ENCODE peak calls at places on chromosomes 16 and 17, in seven cellular contexts. C is H9, W is neuronal stem cell, F is H1, E is IMR-90, S is mesendoderm, B is mesenchymal stem cell. N is an unnamed sample.

GRCh38 chr16:75433732-75434413 is 570 bp upstream of the CFDP1 start:
- DNase-seq in B (peak), C (peak), W (no peak), S (peak), F (peak), E (peak), N (peak)

GRCh38 chr16:87457724-87458423 is 35.0 kb downstream of the ZCCHC14 start:
- DNase-seq in B (peak), E (peak), W (no peak), S (peak), C (no peak), F (peak), N (peak)

GRCh38 chr16:56197227-56197992 is 6.1 kb downstream of the GNAO1 start:
- DNase-seq in F (no peak), S (no peak), W (no peak), C (no peak), E (no peak), B (no peak), N (no peak)

GRCh38 chr17:45925311-45925710 is 31.0 kb downstream of the MAPT start:
- DNase-seq in F (no peak), W (no peak), C (no peak), B (peak), E (no peak), S (no peak), N (no peak)

GRCh38 chr17:7354262-7354781 is 634 bp upstream of the TMEM95 start:
- DNase-seq in B (peak), S (peak), C (no peak), E (peak), F (no peak), W (no peak), N (peak)

GRCh38 chr16:73027655-73028220 is 20.2 kb downstream of the ZFHX3 start:
- DNase-seq in S (no peak), W (no peak), E (no peak), B (no peak), C (no peak), F (no peak), N (no peak)

GRCh38 chr17:74212913-74213791 is at the start of gene TTYH2:
- DNase-seq in E (peak), B (peak), W (peak), S (peak), F (no peak), C (peak), N (peak)

GRCh38 chr17:66190738-66191606 is 961 bp downstream of the CEP112 start:
- DNase-seq in W (no peak), C (no peak), E (peak), S (no peak), F (no peak), B (peak), N (no peak)

GRCh38 chr17:56600246-56600645 is 6.7 kb downstream of the NOG start:
- DNase-seq in E (no peak), B (no peak), W (no peak), C (no peak), S (no peak), F (no peak), N (peak)

GRCh38 chr17:7440823-7441174 is 1.5 kb downstream of the FGF11 start:
- DNase-seq in E (no peak), B (peak), C (peak), S (peak), F (no peak), W (no peak), N (no peak)

GRCh38 chr17:83155128-83156081 is 76.0 kb downstream of the METRNL start:
- DNase-seq in B (no peak), C (peak), F (no peak), W (no peak), S (no peak), E (peak), N (peak)

GRCh38 chr16:61726125-61726524 is 310.1 kb downstream of the CDH8 start:
- DNase-seq in B (no peak), C (no peak), F (no peak), E (no peak), S (no peak), W (no peak), N (no peak)

GRCh38 chr17:32783602-32784001 is 93.3 kb downstream of the MYO1D start:
- DNase-seq in E (peak), S (peak), B (peak), W (peak), C (no peak), F (no peak), N (no peak)

GRCh38 chr16:68396481-68396880 is 51.8 kb downstream of the SMPD3 start:
- DNase-seq in B (peak), W (no peak), F (no peak), E (peak), C (no peak), S (no peak), N (no peak)

GRCh38 chr17:1908699-1909309 is 79.0 kb downstream of the RPA1 start:
- DNase-seq in B (peak), C (peak), F (no peak), W (peak), S (peak), E (peak), N (peak)

GRCh38 chr17:36844601-36845000 is 92.7 kb upstream of the LHX1 start:
- DNase-seq in S (no peak), E (no peak), B (no peak), W (no peak), C (no peak), F (no peak), N (no peak)

GRCh38 chr17:41629316-41629715 is 4.9 kb upstream of the KRT17 start:
- DNase-seq in E (no peak), S (no peak), B (no peak), W (no peak), C (no peak), F (no peak), N (no peak)

GRCh38 chr17:12180644-12181261 is 160.1 kb downstream of the MAP2K4 start:
- DNase-seq in C (no peak), S (peak), E (peak), W (peak), B (peak), F (no peak), N (peak)

GRCh38 chr16:25693621-25694020 is 1.9 kb downstream of the HS3ST4 start:
- DNase-seq in F (no peak), S (no peak), C (no peak), E (no peak), W (no peak), B (no peak), N (no peak)

GRCh38 chr16:86809458-86809955 is 231.2 kb downstream of the FOXL1 start:
- DNase-seq in E (peak), C (no peak), B (no peak), S (peak), F (no peak), W (no peak), N (no peak)

GRCh38 chr16:67926181-67926742 is 5.4 kb downstream of the CTRL start:
- DNase-seq in B (no peak), C (no peak), F (no peak), S (peak), W (no peak), E (peak), N (no peak)

GRCh38 chr16:58020628-58021521 is 4.7 kb upstream of the MMP15 start:
- DNase-seq in S (peak), B (peak), E (peak), F (no peak), W (no peak), C (no peak), N (no peak)

GRCh38 chr17:82974136-82974952 is 105.1 kb upstream of the METRNL start:
- DNase-seq in B (no peak), E (no peak), F (no peak), W (no peak), C (no peak), S (no peak), N (no peak)

GRCh38 chr16:47578573-47578972 is 117.4 kb downstream of the PHKB start:
- DNase-seq in B (no peak), E (peak), S (peak), W (no peak), F (no peak), C (no peak), N (peak)

GRCh38 chr17:4895121-4895520 is 4.2 kb upstream of the C17orf107 start:
- DNase-seq in W (no peak), B (no peak), E (no peak), S (no peak), C (no peak), F (no peak), N (no peak)

GRCh38 chr17:4897198-4897657 is 2.1 kb upstream of the C17orf107 start:
- DNase-seq in E (no peak), F (no peak), S (no peak), C (peak), B (no peak), W (no peak), N (no peak)

GRCh38 chr17:4893721-4894560 is 5.4 kb upstream of the C17orf107 start:
- DNase-seq in W (no peak), B (no peak), C (no peak), E (no peak), F (no peak), S (no peak), N (no peak)

GRCh38 chr17:4896332-4897197 is 2.8 kb upstream of the C17orf107 start:
- DNase-seq in W (no peak), S (no peak), F (no peak), B (no peak), E (no peak), C (peak), N (no peak)

DNA sequence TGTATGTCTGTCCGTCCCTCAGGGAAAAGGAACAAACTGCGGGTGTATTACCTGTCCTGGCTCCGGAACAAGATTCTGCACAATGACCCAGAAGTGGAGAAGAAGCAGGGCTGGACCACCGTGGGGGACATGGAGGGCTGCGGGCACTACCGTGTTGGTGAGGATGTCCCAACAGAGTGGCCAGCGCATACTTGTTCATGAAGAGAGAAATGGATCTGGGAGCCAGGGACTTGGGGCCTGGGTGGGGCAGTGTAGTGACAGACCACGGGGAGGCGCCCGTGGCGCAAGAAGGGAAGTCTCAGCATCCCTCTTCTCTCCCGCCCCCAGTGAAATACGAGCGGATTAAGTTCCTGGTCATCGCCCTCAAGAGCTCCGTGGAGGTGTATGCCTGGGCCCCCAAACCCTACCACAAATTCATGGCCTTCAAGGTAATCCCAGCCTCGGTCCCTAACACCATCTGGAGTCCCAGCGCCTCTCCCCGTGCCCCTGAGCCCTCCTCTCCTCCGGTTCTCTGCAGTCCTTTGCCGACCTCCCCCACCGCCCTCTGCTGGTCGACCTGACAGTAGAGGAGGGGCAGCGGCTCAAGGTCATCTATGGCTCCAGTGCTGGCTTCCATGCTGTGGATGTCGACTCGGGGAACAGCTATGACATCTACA is 3.5 kb upstream of the C17orf107 start:
- DNase-seq in F (no peak), W (no peak), E (no peak), C (peak), B (no peak), S (peak), N (peak)
- H2BK120ac ChIP-seq in F (no peak), W (no peak), E (no peak), C (no peak), B (no peak), S (no peak), N (no peak)

DNA sequence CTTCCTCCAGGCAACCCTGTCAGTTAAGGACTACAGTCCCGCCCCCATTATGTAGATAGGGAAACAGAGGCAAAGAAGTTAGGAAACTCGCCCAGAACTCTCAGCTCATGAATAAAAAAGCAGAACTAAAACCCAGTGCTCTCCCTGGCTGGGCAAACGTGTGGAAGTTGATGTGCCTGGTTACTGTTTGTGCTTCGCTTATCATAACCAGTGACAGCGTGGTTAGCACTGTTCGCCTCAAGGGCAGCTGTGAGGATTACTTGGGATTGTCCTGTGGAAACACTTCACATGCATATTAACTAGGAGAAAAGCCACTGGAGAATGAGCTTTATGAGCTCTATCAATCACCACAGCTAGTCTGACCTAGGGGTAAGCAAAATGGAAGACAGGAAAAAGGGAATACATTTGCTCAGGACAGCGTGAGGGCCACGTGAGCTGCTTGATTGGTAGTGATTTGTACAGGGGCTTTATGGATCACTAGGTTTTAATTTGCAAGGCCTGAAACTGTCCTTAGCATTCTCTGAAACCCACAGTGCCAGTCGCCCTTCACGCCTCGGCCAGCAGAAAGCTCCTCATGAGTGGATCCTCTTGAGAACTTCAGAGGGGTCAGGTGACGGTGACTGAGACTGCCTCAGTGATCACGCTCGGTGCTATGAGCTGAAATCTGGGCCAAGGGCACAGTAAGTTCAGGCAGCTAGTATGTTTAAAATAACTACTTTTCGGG is 19.9 kb downstream of the CYB5D2 start:
- DNase-seq in E (peak), C (no peak), S (no peak), F (no peak), W (no peak), B (peak), N (peak)
- H3K9ac ChIP-seq in E (no peak), C (no peak), S (no peak), F (no peak), W (no peak), B (no peak), N (no peak)

DNA sequence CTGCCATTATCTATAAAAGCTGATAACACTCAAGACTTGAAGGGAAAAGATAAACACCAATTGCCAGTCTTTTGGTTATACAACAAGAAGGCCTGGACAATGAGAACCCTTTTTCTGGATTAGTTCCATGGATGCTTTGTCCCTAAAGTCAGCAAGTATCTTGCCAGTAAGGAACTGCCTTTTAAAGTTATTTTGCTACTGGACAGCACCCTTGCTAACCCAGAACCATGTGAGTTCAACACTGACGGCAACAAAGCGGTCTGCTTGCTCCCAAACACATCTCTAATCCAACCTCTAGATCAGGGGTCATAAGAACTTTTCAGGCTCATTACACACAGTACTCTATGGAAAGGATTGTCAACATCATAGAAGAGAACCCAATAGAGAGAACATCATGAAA is 25.3 kb upstream of the ABCA6 start:
- DNase-seq in B (no peak), S (no peak), F (no peak), E (no peak), W (no peak), C (no peak), N (no peak)
- H2BK120ac ChIP-seq in B (no peak), S (no peak), F (no peak), E (no peak), W (no peak), C (no peak), N (no peak)

GRCh38 chr17:178292-179065 is 3.0 kb downstream of the DOC2B start:
- DNase-seq in E (no peak), B (no peak), W (no peak), S (no peak), C (no peak), F (no peak), N (no peak)
- H3K9ac ChIP-seq in E (no peak), B (no peak), W (no peak), S (no peak), C (no peak), F (no peak), N (no peak)

DNA sequence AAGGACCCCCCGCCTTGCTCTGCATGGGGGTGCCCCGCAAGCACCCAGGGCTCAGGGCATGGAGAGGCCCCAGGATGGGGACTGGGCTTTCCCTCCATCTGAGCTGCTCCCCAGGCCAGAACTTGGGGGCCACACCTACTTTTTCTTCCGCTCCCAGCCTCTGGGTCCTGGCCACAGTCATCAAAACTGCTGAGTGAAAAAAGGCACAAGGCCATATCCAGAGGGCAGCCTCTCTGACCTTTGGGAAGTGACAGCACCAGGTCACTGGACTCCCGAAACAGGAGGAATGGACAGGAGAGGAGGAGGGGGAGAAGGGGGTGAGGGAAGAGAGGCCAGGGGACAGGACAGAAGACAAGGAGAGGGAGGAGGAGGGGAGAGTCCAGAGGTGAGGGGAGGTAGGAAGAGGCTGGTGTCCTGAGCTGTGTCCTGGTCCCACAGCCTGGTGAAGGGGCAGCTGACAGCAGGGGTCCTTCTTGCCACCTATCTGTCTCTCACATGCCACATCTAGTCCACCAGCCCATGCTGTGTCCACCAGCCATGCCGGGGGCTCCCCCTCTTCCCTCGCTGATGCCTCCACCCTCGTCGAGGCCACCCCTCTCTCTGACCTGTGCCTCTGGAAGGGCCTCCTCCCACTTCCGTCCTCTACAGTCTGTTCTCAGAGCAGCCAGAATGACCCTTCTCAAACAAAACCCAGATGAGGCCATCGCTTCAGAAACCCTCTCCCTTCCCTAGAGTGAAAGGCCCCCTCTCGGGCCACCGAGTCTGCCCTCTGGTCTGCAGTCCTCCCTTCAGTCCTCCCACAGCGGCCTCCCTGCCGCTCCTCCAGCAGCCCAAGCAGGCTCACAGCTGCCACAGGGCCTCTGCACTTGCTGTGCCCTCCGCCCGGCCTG is 73.9 kb upstream of the TOB1 start:
- DNase-seq in C (no peak), E (no peak), S (no peak), B (no peak), F (no peak), W (no peak), N (no peak)
- H2BK120ac ChIP-seq in C (no peak), E (no peak), S (no peak), B (no peak), F (no peak), W (no peak), N (no peak)